ENCODE peak calls at places on chromosomes 3 and 15, in seven cellular contexts. One of them, this sample, is unnamed.

GRCh38 chr3:36525115-36525711 is 144.9 kb downstream of the STAC start:
- DNase-seq in PC-9: peak
- DNase-seq in CD8-positive, alpha-beta T cell: no peak
- DNase-seq in HepG2: no peak
- DNase-seq in AG04450: no peak
- DNase-seq in left ventricle myocardium inferior: no peak
- DNase-seq in hepatocyte: peak
- DNase-seq in this sample: no peak

GRCh38 chr15:60713096-60714084 is 234.4 kb upstream of the ICE2 start:
- DNase-seq in PC-9: no peak
- DNase-seq in CD8-positive, alpha-beta T cell: no peak
- DNase-seq in HepG2: no peak
- DNase-seq in AG04450: peak
- DNase-seq in left ventricle myocardium inferior: no peak
- DNase-seq in hepatocyte: no peak
- DNase-seq in this sample: no peak

GRCh38 chr3:157360044-157360443 is 76.6 kb upstream of the PTX3 start:
- DNase-seq in PC-9: peak
- DNase-seq in CD8-positive, alpha-beta T cell: no peak
- DNase-seq in HepG2: no peak
- DNase-seq in AG04450: peak
- DNase-seq in left ventricle myocardium inferior: no peak
- DNase-seq in hepatocyte: no peak
- DNase-seq in this sample: no peak

GRCh38 chr3:188948658-188949400 is 222.9 kb upstream of the TPRG1 start:
- DNase-seq in PC-9: peak
- DNase-seq in CD8-positive, alpha-beta T cell: no peak
- DNase-seq in HepG2: peak
- DNase-seq in AG04450: peak
- DNase-seq in left ventricle myocardium inferior: no peak
- DNase-seq in hepatocyte: peak
- DNase-seq in this sample: no peak

GRCh38 chr3:191301982-191302381 is 27.2 kb upstream of the CCDC50 start:
- DNase-seq in PC-9: peak
- DNase-seq in CD8-positive, alpha-beta T cell: no peak
- DNase-seq in HepG2: no peak
- DNase-seq in AG04450: no peak
- DNase-seq in left ventricle myocardium inferior: no peak
- DNase-seq in hepatocyte: no peak
- DNase-seq in this sample: no peak

GRCh38 chr3:194082596-194083220 is 53.2 kb upstream of the HES1 start:
- DNase-seq in PC-9: no peak
- DNase-seq in CD8-positive, alpha-beta T cell: no peak
- DNase-seq in HepG2: no peak
- DNase-seq in AG04450: no peak
- DNase-seq in left ventricle myocardium inferior: peak
- DNase-seq in hepatocyte: no peak
- DNase-seq in this sample: no peak

GRCh38 chr3:188345223-188345622 is 191.3 kb downstream of the LPP start:
- DNase-seq in PC-9: no peak
- DNase-seq in CD8-positive, alpha-beta T cell: no peak
- DNase-seq in HepG2: no peak
- DNase-seq in AG04450: no peak
- DNase-seq in left ventricle myocardium inferior: no peak
- DNase-seq in hepatocyte: no peak
- DNase-seq in this sample: no peak

GRCh38 chr3:43363621-43364266 is 77.4 kb downstream of the SNRK start:
- DNase-seq in PC-9: no peak
- DNase-seq in CD8-positive, alpha-beta T cell: no peak
- DNase-seq in HepG2: no peak
- DNase-seq in AG04450: peak
- DNase-seq in left ventricle myocardium inferior: peak
- DNase-seq in hepatocyte: no peak
- DNase-seq in this sample: no peak

GRCh38 chr15:74385442-74386132 is 18.1 kb upstream of the CYP11A1 start:
- DNase-seq in PC-9: no peak
- DNase-seq in CD8-positive, alpha-beta T cell: no peak
- DNase-seq in HepG2: no peak
- DNase-seq in AG04450: no peak
- DNase-seq in left ventricle myocardium inferior: no peak
- DNase-seq in hepatocyte: no peak
- DNase-seq in this sample: no peak

GRCh38 chr3:153445817-153446216 is 283.8 kb downstream of the RAP2B start:
- DNase-seq in PC-9: no peak
- DNase-seq in CD8-positive, alpha-beta T cell: no peak
- DNase-seq in HepG2: no peak
- DNase-seq in AG04450: no peak
- DNase-seq in left ventricle myocardium inferior: no peak
- DNase-seq in hepatocyte: peak
- DNase-seq in this sample: no peak

GRCh38 chr3:40468018-40468417 is 8.9 kb upstream of the ZNF619 start:
- DNase-seq in PC-9: no peak
- DNase-seq in CD8-positive, alpha-beta T cell: no peak
- DNase-seq in HepG2: peak
- DNase-seq in AG04450: no peak
- DNase-seq in left ventricle myocardium inferior: no peak
- DNase-seq in hepatocyte: no peak
- DNase-seq in this sample: no peak

GRCh38 chr3:61628636-61629035 is 67.3 kb downstream of the PTPRG start:
- DNase-seq in PC-9: peak
- DNase-seq in CD8-positive, alpha-beta T cell: no peak
- DNase-seq in HepG2: no peak
- DNase-seq in AG04450: no peak
- DNase-seq in left ventricle myocardium inferior: no peak
- DNase-seq in hepatocyte: no peak
- DNase-seq in this sample: no peak

GRCh38 chr15:93291380-93291779 is 202.4 kb upstream of the RGMA start:
- DNase-seq in PC-9: no peak
- DNase-seq in CD8-positive, alpha-beta T cell: no peak
- DNase-seq in HepG2: no peak
- DNase-seq in AG04450: no peak
- DNase-seq in left ventricle myocardium inferior: no peak
- DNase-seq in hepatocyte: no peak
- DNase-seq in this sample: no peak

GRCh38 chr3:194906970-194907629 is 221.4 kb downstream of the FAM43A start:
- DNase-seq in PC-9: no peak
- DNase-seq in CD8-positive, alpha-beta T cell: no peak
- DNase-seq in HepG2: no peak
- DNase-seq in AG04450: no peak
- DNase-seq in left ventricle myocardium inferior: no peak
- DNase-seq in hepatocyte: no peak
- DNase-seq in this sample: no peak

GRCh38 chr15:83178387-83178786 is 29.2 kb downstream of the HDGFL3 start:
- DNase-seq in PC-9: no peak
- DNase-seq in CD8-positive, alpha-beta T cell: no peak
- DNase-seq in HepG2: no peak
- DNase-seq in AG04450: no peak
- DNase-seq in left ventricle myocardium inferior: no peak
- DNase-seq in hepatocyte: no peak
- DNase-seq in this sample: no peak

GRCh38 chr3:130981469-130981868 is 45.2 kb downstream of the ASTE1 start:
- DNase-seq in PC-9: no peak
- DNase-seq in CD8-positive, alpha-beta T cell: no peak
- DNase-seq in HepG2: no peak
- DNase-seq in AG04450: no peak
- DNase-seq in left ventricle myocardium inferior: no peak
- DNase-seq in hepatocyte: no peak
- DNase-seq in this sample: no peak

GRCh38 chr3:138093721-138094120 is 21.7 kb downstream of the DZIP1L start:
- DNase-seq in PC-9: no peak
- DNase-seq in CD8-positive, alpha-beta T cell: no peak
- DNase-seq in HepG2: no peak
- DNase-seq in AG04450: no peak
- DNase-seq in left ventricle myocardium inferior: no peak
- DNase-seq in hepatocyte: no peak
- DNase-seq in this sample: no peak

GRCh38 chr3:98885851-98886250 is 15.6 kb downstream of the DCBLD2 start:
- DNase-seq in PC-9: no peak
- DNase-seq in CD8-positive, alpha-beta T cell: no peak
- DNase-seq in HepG2: no peak
- DNase-seq in AG04450: no peak
- DNase-seq in left ventricle myocardium inferior: no peak
- DNase-seq in hepatocyte: no peak
- DNase-seq in this sample: no peak

GRCh38 chr15:78170848-78171773 is 21.9 kb downstream of the IDH3A start:
- DNase-seq in PC-9: no peak
- DNase-seq in CD8-positive, alpha-beta T cell: no peak
- DNase-seq in HepG2: no peak
- DNase-seq in AG04450: no peak
- DNase-seq in left ventricle myocardium inferior: no peak
- DNase-seq in hepatocyte: no peak
- DNase-seq in this sample: no peak

GRCh38 chr3:122519693-122520092 is 5.0 kb upstream of the KPNA1 start:
- DNase-seq in PC-9: peak
- DNase-seq in CD8-positive, alpha-beta T cell: no peak
- DNase-seq in HepG2: no peak
- DNase-seq in AG04450: no peak
- DNase-seq in left ventricle myocardium inferior: no peak
- DNase-seq in hepatocyte: no peak
- DNase-seq in this sample: no peak

GRCh38 chr3:8421267-8421666 is 80.4 kb upstream of the LMCD1 start:
- DNase-seq in PC-9: no peak
- DNase-seq in CD8-positive, alpha-beta T cell: no peak
- DNase-seq in HepG2: no peak
- DNase-seq in AG04450: no peak
- DNase-seq in left ventricle myocardium inferior: no peak
- DNase-seq in hepatocyte: no peak
- DNase-seq in this sample: no peak

GRCh38 chr3:122005033-122005565 is 16.9 kb downstream of the ILDR1 start:
- DNase-seq in PC-9: no peak
- DNase-seq in CD8-positive, alpha-beta T cell: no peak
- DNase-seq in HepG2: no peak
- DNase-seq in AG04450: no peak
- DNase-seq in left ventricle myocardium inferior: no peak
- DNase-seq in hepatocyte: no peak
- DNase-seq in this sample: no peak

GRCh38 chr15:48872632-48873031 is 5.3 kb upstream of the EID1 start:
- DNase-seq in PC-9: no peak
- DNase-seq in CD8-positive, alpha-beta T cell: no peak
- DNase-seq in HepG2: no peak
- DNase-seq in AG04450: no peak
- DNase-seq in left ventricle myocardium inferior: no peak
- DNase-seq in hepatocyte: no peak
- DNase-seq in this sample: no peak

GRCh38 chr15:48876057-48876456 is 1.9 kb upstream of the EID1 start:
- DNase-seq in PC-9: no peak
- DNase-seq in CD8-positive, alpha-beta T cell: no peak
- DNase-seq in HepG2: no peak
- DNase-seq in AG04450: no peak
- DNase-seq in left ventricle myocardium inferior: no peak
- DNase-seq in hepatocyte: no peak
- DNase-seq in this sample: no peak

GRCh38 chr15:48880070-48880634 is 2.2 kb downstream of the EID1 start:
- DNase-seq in PC-9: no peak
- DNase-seq in CD8-positive, alpha-beta T cell: no peak
- DNase-seq in HepG2: no peak
- DNase-seq in AG04450: no peak
- DNase-seq in left ventricle myocardium inferior: no peak
- DNase-seq in hepatocyte: no peak
- DNase-seq in this sample: no peak

GRCh38 chr15:48875241-48875640 is 2.7 kb upstream of the EID1 start:
- DNase-seq in PC-9: no peak
- DNase-seq in CD8-positive, alpha-beta T cell: no peak
- DNase-seq in HepG2: no peak
- DNase-seq in AG04450: no peak
- DNase-seq in left ventricle myocardium inferior: no peak
- DNase-seq in hepatocyte: no peak
- DNase-seq in this sample: no peak

DNA sequence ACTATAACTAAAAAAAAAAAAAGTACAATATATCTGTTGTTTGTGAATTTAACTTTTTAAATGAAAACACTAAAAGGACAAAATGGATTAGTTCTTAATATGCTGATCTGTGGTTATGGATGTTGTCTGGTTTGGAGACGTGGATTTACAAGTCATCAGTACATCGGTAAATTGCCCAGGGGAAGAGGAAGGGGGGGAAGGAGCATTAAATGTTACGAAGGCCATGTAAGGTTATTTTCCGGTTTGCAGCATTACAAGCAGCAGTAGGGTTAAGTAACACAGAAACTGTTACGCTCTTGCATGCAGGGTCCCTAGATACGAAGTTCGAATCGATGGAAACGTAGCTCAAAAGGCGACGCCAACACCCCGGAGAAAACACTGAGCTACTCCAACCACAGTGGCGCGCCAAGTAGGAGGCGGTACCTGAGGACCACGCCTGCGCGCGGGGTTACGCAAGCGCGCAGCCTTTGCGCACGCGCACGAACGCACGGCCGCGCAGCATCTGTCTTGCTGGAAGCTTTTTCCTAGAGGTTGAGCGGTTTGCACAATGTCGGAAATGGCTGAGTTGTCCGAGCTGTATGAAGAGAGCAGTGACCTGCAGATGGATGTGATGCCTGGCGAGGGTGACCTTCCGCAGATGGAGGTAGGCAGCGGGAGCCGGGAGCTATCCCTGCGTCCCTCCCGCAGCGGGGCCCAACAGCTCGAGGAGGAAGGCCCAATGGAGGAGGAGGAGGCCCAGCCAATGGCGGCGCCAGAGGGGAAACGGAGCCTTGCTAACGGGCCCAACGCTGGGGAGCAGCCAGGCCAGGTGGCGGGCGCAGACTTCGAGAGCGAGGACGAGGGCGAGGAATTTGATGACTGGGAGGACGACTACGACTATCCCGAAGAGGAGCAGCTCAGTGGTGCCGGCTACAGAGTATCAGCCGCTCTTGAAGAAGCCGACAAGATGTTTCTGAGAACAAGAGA is at the start of gene EID1:
- DNase-seq in PC-9: peak
- DNase-seq in CD8-positive, alpha-beta T cell: peak
- DNase-seq in HepG2: peak
- DNase-seq in AG04450: peak
- DNase-seq in left ventricle myocardium inferior: peak
- DNase-seq in hepatocyte: peak
- DNase-seq in this sample: peak
- H3K27ac ChIP-seq in PC-9: no peak
- H3K27ac ChIP-seq in CD8-positive, alpha-beta T cell: peak
- H3K27ac ChIP-seq in HepG2: no peak
- H3K27ac ChIP-seq in AG04450: peak
- H3K27ac ChIP-seq in left ventricle myocardium inferior: peak
- H3K27ac ChIP-seq in hepatocyte: peak
- H3K27ac ChIP-seq in this sample: peak

GRCh38 chr3:149376728-149377407 is 581 bp downstream of the TM4SF1 start:
- DNase-seq in PC-9: no peak
- DNase-seq in CD8-positive, alpha-beta T cell: no peak
- DNase-seq in HepG2: no peak
- DNase-seq in AG04450: no peak
- DNase-seq in left ventricle myocardium inferior: no peak
- DNase-seq in hepatocyte: no peak
- DNase-seq in this sample: no peak
- H3K27ac ChIP-seq in PC-9: peak
- H3K27ac ChIP-seq in CD8-positive, alpha-beta T cell: no peak
- H3K27ac ChIP-seq in HepG2: peak
- H3K27ac ChIP-seq in AG04450: peak
- H3K27ac ChIP-seq in left ventricle myocardium inferior: peak
- H3K27ac ChIP-seq in hepatocyte: peak
- H3K27ac ChIP-seq in this sample: peak

GRCh38 chr3:51988286-51989146 is 5.2 kb downstream of the ACY1 start:
- DNase-seq in PC-9: no peak
- DNase-seq in CD8-positive, alpha-beta T cell: no peak
- DNase-seq in HepG2: no peak
- DNase-seq in AG04450: no peak
- DNase-seq in left ventricle myocardium inferior: no peak
- DNase-seq in hepatocyte: no peak
- DNase-seq in this sample: no peak
- H3K27ac ChIP-seq in PC-9: no peak
- H3K27ac ChIP-seq in CD8-positive, alpha-beta T cell: no peak
- H3K27ac ChIP-seq in HepG2: no peak
- H3K27ac ChIP-seq in AG04450: no peak
- H3K27ac ChIP-seq in left ventricle myocardium inferior: no peak
- H3K27ac ChIP-seq in hepatocyte: no peak
- H3K27ac ChIP-seq in this sample: no peak

GRCh38 chr15:98737122-98737521 is 88.8 kb downstream of the IGF1R start:
- DNase-seq in PC-9: no peak
- DNase-seq in CD8-positive, alpha-beta T cell: no peak
- DNase-seq in HepG2: no peak
- DNase-seq in AG04450: no peak
- DNase-seq in left ventricle myocardium inferior: no peak
- DNase-seq in hepatocyte: no peak
- DNase-seq in this sample: no peak
- H3K27ac ChIP-seq in PC-9: no peak
- H3K27ac ChIP-seq in CD8-positive, alpha-beta T cell: no peak
- H3K27ac ChIP-seq in HepG2: peak
- H3K27ac ChIP-seq in AG04450: no peak
- H3K27ac ChIP-seq in left ventricle myocardium inferior: peak
- H3K27ac ChIP-seq in hepatocyte: no peak
- H3K27ac ChIP-seq in this sample: no peak